ENCODE peak calls at places on chromosomes 2 and 18, in nine cellular contexts. Z is stomach, W is spleen, J is K562, F is GM12878, R is sigmoid colon, G is breast epithelium, Y is Panc1, K is GM23338. T is an unnamed sample. For H3K36me3, the result is how much of the 10 kb centered on the place peaks cover.

GRCh38 chr2:162840598-162841246 is 2.2 kb upstream of the KCNH7 start:
- DNase-seq in Z (peak), W (no peak), J (peak), F (peak), R (no peak), G (no peak), Y (no peak), K (peak), T (peak)

GRCh38 chr2:73050011-73050617 is 21.4 kb downstream of the SFXN5 start:
- DNase-seq in Z (no peak), W (no peak), J (no peak), F (no peak), R (no peak), G (no peak), Y (no peak), K (peak), T (no peak)

GRCh38 chr18:48181132-48181823 is 227.9 kb downstream of the ZBTB7C start:
- DNase-seq in Z (peak), W (no peak), J (no peak), F (no peak), R (no peak), G (no peak), Y (no peak), K (no peak), T (no peak)

GRCh38 chr2:22281033-22281432 is 1103.9 kb upstream of the KLHL29 start:
- DNase-seq in Z (no peak), W (no peak), J (no peak), F (no peak), R (no peak), G (no peak), Y (no peak), K (no peak), T (no peak)

GRCh38 chr18:48375150-48375790 is 33.9 kb downstream of the ZBTB7C start:
- DNase-seq in Z (no peak), W (no peak), J (no peak), F (no peak), R (no peak), G (no peak), Y (no peak), K (no peak), T (no peak)

GRCh38 chr2:46984034-46984433 is 68.4 kb upstream of the MCFD2 start:
- DNase-seq in Z (no peak), W (peak), J (no peak), F (no peak), R (peak), G (no peak), Y (no peak), K (no peak), T (no peak)

GRCh38 chr2:124267821-124268220 is 242.7 kb downstream of the CNTNAP5 start:
- DNase-seq in Z (no peak), W (no peak), J (no peak), F (no peak), R (no peak), G (no peak), Y (no peak), K (no peak), T (no peak)

GRCh38 chr2:127067620-127068350 is 39.2 kb downstream of the BIN1 start:
- DNase-seq in Z (peak), W (peak), J (peak), F (no peak), R (peak), G (no peak), Y (no peak), K (peak), T (no peak)

GRCh38 chr18:27602092-27602491 is 417.0 kb upstream of the CHST9 start:
- DNase-seq in Z (no peak), W (no peak), J (no peak), F (no peak), R (no peak), G (no peak), Y (no peak), K (no peak), T (no peak)

GRCh38 chr2:171712051-171712450 is 24.8 kb downstream of the DYNC1I2 start:
- DNase-seq in Z (no peak), W (no peak), J (no peak), F (no peak), R (no peak), G (no peak), Y (no peak), K (no peak), T (peak)

GRCh38 chr2:232420463-232421188 is 14.0 kb downstream of the ALPG start:
- DNase-seq in Z (peak), W (peak), J (no peak), F (no peak), R (no peak), G (no peak), Y (no peak), K (peak), T (no peak)
- H3K4me3 ChIP-seq in Z (peak), W (no peak), J (no peak), F (no peak), R (no peak), G (no peak), Y (peak), K (peak), T (no peak)

DNA sequence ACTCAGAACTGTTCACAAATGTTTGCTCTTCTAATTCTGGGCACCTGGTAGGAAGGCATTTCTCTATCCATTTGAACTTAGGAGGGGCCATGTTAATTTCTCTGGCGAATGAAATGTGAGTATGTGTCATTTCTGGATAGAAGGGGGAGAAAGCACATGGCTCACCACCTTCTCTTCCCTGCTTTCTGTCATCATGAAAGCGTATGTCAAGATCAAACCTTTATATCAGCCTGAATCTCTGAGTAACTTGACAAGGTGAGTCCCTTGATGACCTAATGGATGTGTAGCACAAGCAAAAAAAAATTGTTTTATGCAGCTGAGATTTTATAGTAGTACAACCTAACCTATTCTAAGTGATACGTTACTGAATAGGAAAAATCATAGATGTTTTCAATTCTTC is 12.1 kb upstream of the LCT start:
- DNase-seq in Z (no peak), W (no peak), J (no peak), F (no peak), R (no peak), G (no peak), Y (no peak), K (no peak), T (no peak)
- H3K36me3 ChIP-seq in Z (half or more), W (half or more), J (half or more), F (under half), R (under half), G (under half), Y (under half), K (half or more), T (half or more)

GRCh38 chr2:43224131-43224570 is 2.3 kb downstream of the ZFP36L2 start:
- DNase-seq in Z (peak), W (peak), J (peak), F (no peak), R (peak), G (peak), Y (no peak), K (peak), T (no peak)
- TF ChIP-seq POLR2AphosphoS5 in Z (peak), W (peak), J (no peak), F (peak), R (peak), G (no peak), Y (no peak), K (no peak), T (no peak)

DNA sequence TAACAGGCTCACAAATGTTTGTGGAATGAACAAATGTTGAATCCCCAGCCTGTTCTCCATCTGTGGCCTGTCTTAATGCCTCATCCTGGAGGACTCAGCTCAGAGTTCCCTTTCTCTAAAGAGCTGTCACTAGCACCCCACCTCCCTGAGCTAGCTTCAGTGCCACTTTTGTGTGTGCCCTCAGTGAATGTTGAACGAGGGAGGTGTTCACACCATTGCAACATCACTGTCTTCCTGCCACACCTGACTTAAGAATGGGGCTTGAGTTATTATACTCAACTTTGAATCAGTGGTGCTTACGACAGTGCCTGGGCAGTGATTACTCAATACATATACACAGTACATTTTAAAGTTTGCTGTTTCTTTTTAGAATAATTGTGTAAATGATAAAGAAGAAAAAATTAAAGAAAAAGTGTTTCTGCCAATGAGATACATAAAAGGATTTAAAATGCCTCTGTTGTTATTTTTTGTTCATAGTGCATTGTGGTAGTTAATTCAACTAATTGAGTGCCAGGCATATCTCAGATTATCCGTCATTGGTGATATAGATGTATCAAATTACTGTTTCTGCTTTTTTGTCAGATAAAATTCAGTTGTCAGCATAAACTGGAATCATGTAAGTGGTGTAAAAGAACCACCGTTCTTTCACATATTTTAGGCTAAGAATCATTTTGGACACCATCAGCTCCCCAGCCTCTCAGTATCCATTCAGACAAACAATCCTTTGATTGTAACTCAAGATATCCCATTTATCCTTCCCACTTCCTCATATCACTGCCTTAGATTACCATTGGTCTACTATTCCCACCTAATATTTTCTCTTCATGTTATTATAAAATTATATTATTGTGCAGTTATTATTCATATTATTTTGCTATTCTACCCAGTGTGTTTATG is 304.7 kb downstream of the PTPRM start:
- DNase-seq in Z (no peak), W (no peak), J (no peak), F (no peak), R (no peak), G (no peak), Y (no peak), K (no peak), T (no peak)
- H3K4me3 ChIP-seq in Z (no peak), W (no peak), J (no peak), F (no peak), R (no peak), G (no peak), Y (no peak), K (no peak), T (no peak)

GRCh38 chr18:76880026-76880425 is 57.7 kb downstream of the ZNF236 start:
- DNase-seq in Z (no peak), W (no peak), J (no peak), F (no peak), R (no peak), G (no peak), Y (no peak), K (no peak), T (no peak)
- H3K36me3 ChIP-seq in Z (half or more), W (half or more), J (under half), F (under half), R (under half), G (under half), Y (under half), K (under half), T (under half)